ENCODE peak calls at places on chromosomes 16 and 17, in four cellular contexts. M is coronary artery, V is cardiac fibroblast, F is fibroblast of villous mesenchyme. K is an unnamed sample.

GRCh38 chr17:49993423-49994037 is 1.5 kb downstream of the DLX3 start:
- DNase-seq in M (peak), V (no peak), F (no peak), K (peak)

GRCh38 chr17:31096106-31096436 is 1.3 kb downstream of the NF1 start:
- DNase-seq in M (no peak), V (peak), F (no peak), K (no peak)

GRCh38 chr16:89575247-89576172 is at the start of gene CPNE7:
- DNase-seq in M (no peak), V (no peak), F (no peak), K (no peak)

GRCh38 chr17:43660262-43660661 is 1.5 kb downstream of the MEOX1 start:
- DNase-seq in M (no peak), V (no peak), F (no peak), K (no peak)

GRCh38 chr17:5097101-5097834 is 14.4 kb downstream of the ZNF232 start:
- DNase-seq in M (no peak), V (no peak), F (no peak), K (peak)

GRCh38 chr17:17236295-17237025 is 508 bp downstream of the FLCN start:
- DNase-seq in M (no peak), V (peak), F (peak), K (peak)

GRCh38 chr16:85678821-85679220 is 9.9 kb downstream of the GINS2 start:
- DNase-seq in M (no peak), V (no peak), F (no peak), K (peak)

GRCh38 chr17:81976332-81977210 is 858 bp upstream of the ASPSCR1 start:
- DNase-seq in M (no peak), V (no peak), F (no peak), K (peak)

GRCh38 chr16:71460246-71460645 is 1.8 kb downstream of the ZNF23 start:
- DNase-seq in M (no peak), V (peak), F (peak), K (no peak)

GRCh38 chr17:28960256-28961106 is 9.2 kb upstream of the PHF12 start:
- DNase-seq in M (no peak), V (no peak), F (no peak), K (no peak)

GRCh38 chr16:2159052-2159838 is 3.7 kb downstream of the TRAF7 start:
- DNase-seq in M (peak), V (peak), F (peak), K (no peak)

GRCh38 chr16:67137605-67138004 is 13.2 kb downstream of the B3GNT9 start:
- DNase-seq in M (no peak), V (peak), F (peak), K (peak)